ENCODE peak calls at places on chromosome 10, in eight cellular contexts. B, C, D, G, H, K, T and O are unnamed samples.

GRCh38 chr10:3099291-3100092 is 32.1 kb downstream of the PFKP start:
- DNase-seq in D (no peak), C (no peak), H (no peak), K (peak; percentile 65), G (no peak), T (no peak), B (no peak), O (peak; percentile 87)

GRCh38 chr10:121332353-121332752 is 265.9 kb downstream of the FGFR2 start:
- DNase-seq in K (no peak), H (no peak), T (no peak), B (no peak), C (no peak), D (no peak), G (no peak), O (no peak)

GRCh38 chr10:125344573-125345121 is 184.3 kb upstream of the CTBP2 start:
- DNase-seq in K (no peak), G (no peak), B (no peak), H (no peak), T (no peak), D (peak; percentile 50), C (no peak), O (no peak)

GRCh38 chr10:124249812-124250432 is 156.5 kb upstream of the CHST15 start:
- DNase-seq in T (no peak), C (no peak), H (peak; percentile 45), K (no peak), B (no peak), D (peak; percentile 18), G (peak; percentile 47), O (no peak)

GRCh38 chr10:60035984-60036383 is 129.6 kb upstream of the CCDC6 start:
- DNase-seq in H (no peak), B (no peak), T (no peak), C (no peak), D (no peak), K (no peak), G (no peak), O (no peak)

GRCh38 chr10:69839696-69840345 is 38.1 kb downstream of the COL13A1 start:
- DNase-seq in H (no peak), K (peak; percentile 77), T (no peak), C (peak; percentile 29), G (no peak), D (no peak), B (no peak), O (peak; percentile 59)

GRCh38 chr10:60942134-60942533 is 1.9 kb downstream of the RHOBTB1 start:
- DNase-seq in H (no peak), K (no peak), B (no peak), T (no peak), C (no peak), D (no peak), G (no peak), O (no peak)

GRCh38 chr10:84429926-84430520 is 101.6 kb downstream of the CCSER2 start:
- DNase-seq in D (peak; percentile 72), G (no peak), B (peak; percentile 55), C (peak; percentile 59), K (peak; percentile 43), H (peak; percentile 86), T (peak; percentile 23), O (peak; percentile 60)

GRCh38 chr10:100446130-100446761 is 16.6 kb upstream of the WNT8B start:
- DNase-seq in H (no peak), B (no peak), T (no peak), K (no peak), D (no peak), C (no peak), G (no peak), O (no peak)

GRCh38 chr10:86389441-86390193 is 23.0 kb upstream of the GRID1 start:
- DNase-seq in C (no peak), D (peak; percentile 74), G (no peak), B (peak; percentile 45), H (peak; percentile 93), T (no peak), K (no peak), O (peak; percentile 38)

GRCh38 chr10:49164587-49165188 is 23.5 kb downstream of the TMEM273 start:
- DNase-seq in D (no peak), K (peak; percentile 34), B (peak; percentile 39), H (peak; percentile 70), G (no peak), C (no peak), T (no peak), O (peak; percentile 71)

GRCh38 chr10:116809528-116810500 is 39.5 kb upstream of the ENO4 start:
- DNase-seq in D (peak; percentile 36), G (peak; percentile 38), T (no peak), B (peak; percentile 28), H (peak; percentile 60), K (no peak), C (no peak), O (peak; percentile 33)

GRCh38 chr10:92590623-92591549 is 2.0 kb upstream of the KIF11 start:
- DNase-seq in C (peak; percentile 83), T (peak; percentile 39), H (peak; percentile 47), G (no peak), B (peak; percentile 26), D (no peak), K (peak; percentile 72), O (peak; percentile 75)

GRCh38 chr10:26217396-26218105 is 977 bp downstream of the GAD2 start:
- DNase-seq in K (no peak), D (no peak), H (peak; percentile 46), T (no peak), B (peak; percentile 6), G (no peak), C (no peak), O (peak; percentile 6)

GRCh38 chr10:100334762-100335161 is 4.7 kb upstream of the PKD2L1 start:
- DNase-seq in G (no peak), K (no peak), T (no peak), B (no peak), H (no peak), D (no peak), C (no peak), O (no peak)

GRCh38 chr10:21523557-21524008 is 1.9 kb downstream of the SKIDA1 start:
- DNase-seq in D (no peak), C (no peak), K (peak; percentile 50), T (no peak), H (no peak), B (no peak), G (no peak), O (peak; percentile 45)

GRCh38 chr10:131065673-131066331 is 245.7 kb downstream of the TCERG1L start:
- DNase-seq in H (no peak), K (no peak), D (no peak), T (no peak), B (no peak), C (no peak), G (peak; percentile 53), O (peak; percentile 1)

GRCh38 chr10:62870866-62871265 is 54.7 kb upstream of the EGR2 start:
- DNase-seq in H (no peak), K (no peak), C (no peak), G (no peak), T (no peak), B (no peak), D (no peak), O (no peak)

GRCh38 chr10:4488924-4489323 is 337.1 kb upstream of the AKR1E2 start:
- DNase-seq in K (no peak), T (no peak), B (no peak), D (no peak), G (no peak), C (no peak), H (no peak), O (no peak)

GRCh38 chr10:127897177-127897576 is 4.4 kb upstream of the CLRN3 start:
- DNase-seq in K (no peak), D (no peak), H (no peak), B (no peak), G (no peak), T (no peak), C (no peak), O (no peak)

GRCh38 chr10:83965473-83965872 is 173.8 kb upstream of the GHITM start:
- DNase-seq in D (no peak), K (no peak), B (no peak), C (no peak), H (peak; percentile 21), T (no peak), G (no peak), O (no peak)

GRCh38 chr10:132715791-132716680 is 69.9 kb downstream of the NKX6-2 start:
- DNase-seq in H (no peak), K (no peak), T (no peak), D (no peak), C (peak; percentile 36), G (peak; percentile 62), B (no peak), O (no peak)